ENCODE peak calls at places on chromosomes 1 and 21, in four cellular contexts. E is H54, X is T-helper 22 cell, B is HuH-7.5. P is an unnamed sample.

GRCh38 chr1:78527706-78528105 is 36.9 kb downstream of the PTGFR start:
- DNase-seq in E (no peak), X (no peak), B (no peak), P (no peak)

GRCh38 chr1:27872802-27873665 is 690 bp downstream of the THEMIS2 start:
- DNase-seq in E (no peak), X (no peak), B (peak), P (no peak)

GRCh38 chr1:111833334-111833733 is 77.6 kb downstream of the DDX20 start:
- DNase-seq in E (no peak), X (no peak), B (peak), P (no peak)

GRCh38 chr1:114597949-114598348 is 16.5 kb upstream of the BCAS2 start:
- DNase-seq in E (no peak), X (no peak), B (no peak), P (no peak)

GRCh38 chr1:92043621-92044020 is 13.8 kb downstream of the EPHX4 start:
- DNase-seq in E (no peak), X (no peak), B (no peak), P (no peak)

GRCh38 chr1:74425669-74426068 is 86.7 kb downstream of the LRRC53 start:
- DNase-seq in E (no peak), X (no peak), B (no peak), P (no peak)

GRCh38 chr21:33976082-33976979 is 60.7 kb upstream of the ATP5PO start:
- DNase-seq in E (peak), X (peak), B (no peak), P (no peak)

GRCh38 chr1:165485716-165486115 is 40.8 kb upstream of the RXRG start:
- DNase-seq in E (no peak), X (no peak), B (no peak), P (no peak)

GRCh38 chr1:163090321-163090945 is 21.3 kb downstream of the RGS4 start:
- DNase-seq in E (no peak), X (no peak), B (no peak), P (no peak)

GRCh38 chr1:6971048-6971447 is 185.8 kb downstream of the CAMTA1 start:
- DNase-seq in E (no peak), X (no peak), B (no peak), P (no peak)

GRCh38 chr1:37945743-37946702 is 830 bp downstream of the INPP5B start:
- DNase-seq in E (peak), X (no peak), B (no peak), P (no peak)

GRCh38 chr1:100736324-100736723 is 16.8 kb downstream of the VCAM1 start:
- DNase-seq in E (no peak), X (no peak), B (no peak), P (no peak)